ENCODE peak calls at places on chromosomes 1 and 21, in ten cellular contexts. T, V, H, G, Z, W, C, B, L and N are unnamed samples. For H3K4me1, the result is how much of the 10 kb centered on the place peaks cover.

GRCh38 chr1:113804421-113805255 is 7.6 kb downstream of the RSBN1 start:
- DNase-seq in L (no peak), V (no peak), Z (no peak), G (no peak), H (no peak), W (no peak), B (peak), T (peak), C (no peak), N (peak)

GRCh38 chr1:246921481-246921880 is 10.3 kb downstream of the AHCTF1 start:
- DNase-seq in B (peak), H (no peak), Z (no peak), W (no peak), V (no peak), L (no peak), C (no peak), T (peak), G (no peak), N (no peak)

GRCh38 chr1:226436855-226437491 is 29.1 kb upstream of the PARP1 start:
- DNase-seq in B (no peak), Z (no peak), V (no peak), T (no peak), H (no peak), C (no peak), L (no peak), G (no peak), W (no peak), N (no peak)

GRCh38 chr21:34128124-34128523 is 54.7 kb downstream of the MRPS6 start:
- DNase-seq in L (no peak), W (peak), Z (no peak), H (peak), T (no peak), C (no peak), G (no peak), V (no peak), B (no peak), N (no peak)

GRCh38 chr1:3631330-3631729 is 6.5 kb downstream of the TPRG1L start:
- DNase-seq in Z (no peak), V (no peak), G (no peak), W (no peak), C (no peak), B (no peak), T (no peak), H (no peak), L (no peak), N (no peak)

GRCh38 chr21:26820473-26820872 is 24.7 kb downstream of the ADAMTS1 start:
- DNase-seq in T (no peak), H (no peak), G (no peak), V (no peak), W (no peak), Z (no peak), C (no peak), L (no peak), B (no peak), N (no peak)

GRCh38 chr1:147177611-147178370 is 5.5 kb upstream of the PRKAB2 start:
- DNase-seq in V (no peak), L (no peak), C (no peak), H (no peak), G (peak), B (peak), W (no peak), T (peak), Z (peak), N (no peak)

GRCh38 chr1:235597867-235598553 is 51.6 kb downstream of the GNG4 start:
- DNase-seq in B (peak), H (peak), Z (no peak), T (peak), G (no peak), V (no peak), L (no peak), C (no peak), W (no peak), N (peak)

GRCh38 chr1:117753652-117754051 is 147.8 kb downstream of the TENT5C start:
- DNase-seq in G (no peak), Z (no peak), H (no peak), L (no peak), V (no peak), C (no peak), W (no peak), B (peak), T (peak), N (no peak)

GRCh38 chr1:241834733-241835377 is 13.1 kb upstream of the EXO1 start:
- DNase-seq in L (no peak), V (no peak), Z (no peak), W (no peak), B (peak), T (peak), G (no peak), H (no peak), C (no peak), N (peak)

GRCh38 chr1:93839307-93839706 is 39.7 kb downstream of the DNTTIP2 start:
- DNase-seq in W (no peak), H (no peak), T (peak), L (no peak), C (no peak), V (no peak), G (no peak), B (peak), Z (no peak), N (no peak)

GRCh38 chr1:242827538-242827937 is 303.0 kb upstream of the PLD5 start:
- DNase-seq in H (no peak), L (no peak), B (peak), T (peak), Z (no peak), G (no peak), W (no peak), V (no peak), C (no peak), N (no peak)

GRCh38 chr1:32309960-32310359 is 18.1 kb downstream of the HDAC1 start:
- DNase-seq in Z (no peak), W (no peak), V (no peak), L (no peak), T (no peak), H (no peak), B (no peak), G (no peak), C (no peak), N (no peak)

GRCh38 chr1:32316906-32317282 is 19.1 kb downstream of the MARCKSL1 start:
- DNase-seq in Z (no peak), V (no peak), H (no peak), C (no peak), L (no peak), W (no peak), B (no peak), G (no peak), T (no peak), N (no peak)

GRCh38 chr1:32307313-32307712 is 15.4 kb downstream of the HDAC1 start:
- DNase-seq in B (peak), H (no peak), T (peak), V (no peak), C (no peak), L (no peak), W (no peak), Z (no peak), G (no peak), N (no peak)

DNA sequence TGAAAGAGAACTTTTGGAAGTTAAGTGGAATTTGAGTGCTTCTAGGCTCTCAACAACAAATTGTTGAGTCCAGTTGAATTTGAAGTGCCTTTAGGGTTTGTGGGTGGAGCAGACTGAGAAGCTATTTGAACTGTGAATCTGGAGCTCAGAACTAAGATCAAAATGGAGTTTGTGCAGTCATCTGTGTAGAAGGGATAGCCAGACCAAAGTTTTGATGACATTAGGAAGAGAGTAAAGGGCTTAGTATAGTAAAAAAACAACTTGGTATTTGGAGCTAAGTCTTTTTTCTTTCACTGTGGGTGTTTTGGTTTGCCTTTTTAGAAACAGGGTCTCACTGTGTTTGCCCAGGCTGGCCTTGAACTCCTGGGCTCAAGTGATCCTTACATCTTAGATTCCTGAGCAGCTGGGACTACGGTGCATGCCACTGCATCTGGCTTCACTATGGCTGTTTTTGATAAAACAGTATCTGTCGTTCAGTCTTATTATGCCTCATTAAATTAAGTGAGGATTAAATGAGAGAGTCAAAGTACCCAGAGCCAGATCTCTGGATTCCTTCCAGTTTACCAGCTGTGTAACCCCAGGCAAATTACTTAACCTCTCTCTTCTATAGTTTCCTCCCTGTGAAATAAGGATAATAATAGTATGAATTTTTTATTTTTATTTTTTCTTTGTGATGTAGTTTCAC is 20.0 kb downstream of the HDAC1 start:
- DNase-seq in H (no peak), W (no peak), G (no peak), L (no peak), C (no peak), B (no peak), T (no peak), V (no peak), Z (no peak), N (no peak)
- H3K4me1 ChIP-seq in H (under half), W (under half), G (under half), L (under half), C (under half), B (under half), T (under half), V (under half), Z (under half), N (under half)

GRCh38 chr1:192579319-192579738 is 3.8 kb downstream of the RGS1 start:
- DNase-seq in V (no peak), T (peak), G (no peak), W (no peak), H (no peak), C (peak), B (no peak), Z (no peak), L (no peak), N (no peak)
- H3K4me1 ChIP-seq in V (under half), T (under half), G (under half), W (under half), H (under half), C (under half), B (under half), Z (under half), L (under half), N (under half)

GRCh38 chr1:63780541-63780940 is 6.7 kb downstream of the ROR1 start:
- DNase-seq in G (no peak), L (no peak), Z (no peak), T (no peak), C (no peak), W (no peak), B (no peak), V (no peak), H (no peak), N (no peak)

GRCh38 chr1:63782982-63783381 is 9.2 kb downstream of the ROR1 start:
- DNase-seq in C (no peak), T (no peak), H (no peak), G (peak), W (no peak), Z (no peak), B (no peak), V (no peak), L (no peak), N (no peak)

GRCh38 chr1:63787875-63788274 is 14.1 kb downstream of the ROR1 start:
- DNase-seq in W (no peak), C (no peak), L (no peak), T (no peak), Z (no peak), V (no peak), B (no peak), G (no peak), H (no peak), N (no peak)

GRCh38 chr1:63784083-63784482 is 10.3 kb downstream of the ROR1 start:
- DNase-seq in G (no peak), B (no peak), W (no peak), H (no peak), Z (no peak), L (no peak), T (no peak), C (no peak), V (no peak), N (no peak)

GRCh38 chr1:63784489-63785390 is 10.9 kb downstream of the ROR1 start:
- DNase-seq in V (no peak), W (no peak), Z (no peak), C (no peak), T (no peak), B (no peak), L (no peak), H (peak), G (no peak), N (no peak)
- H3K4me1 ChIP-seq in V (under half), W (under half), Z (under half), C (under half), T (under half), B (under half), L (under half), H (under half), G (half or more), N (under half)

GRCh38 chr1:25543425-25544242 is at the start of gene LDLRAP1:
- DNase-seq in T (peak), Z (peak), V (peak), L (peak), G (peak), C (peak), B (peak), W (no peak), H (peak), N (peak)

GRCh38 chr1:25544819-25545218 is 1.4 kb downstream of the LDLRAP1 start:
- DNase-seq in C (no peak), Z (no peak), L (no peak), G (no peak), W (no peak), B (no peak), T (no peak), V (no peak), H (no peak), N (no peak)

GRCh38 chr1:25546193-25546592 is 2.8 kb downstream of the LDLRAP1 start:
- DNase-seq in V (no peak), C (no peak), Z (no peak), W (no peak), H (no peak), T (no peak), B (no peak), G (no peak), L (no peak), N (no peak)

GRCh38 chr1:25544243-25544764 is 898 bp downstream of the LDLRAP1 start:
- DNase-seq in W (no peak), H (peak), Z (no peak), V (no peak), G (no peak), T (no peak), L (no peak), C (no peak), B (no peak), N (no peak)

DNA sequence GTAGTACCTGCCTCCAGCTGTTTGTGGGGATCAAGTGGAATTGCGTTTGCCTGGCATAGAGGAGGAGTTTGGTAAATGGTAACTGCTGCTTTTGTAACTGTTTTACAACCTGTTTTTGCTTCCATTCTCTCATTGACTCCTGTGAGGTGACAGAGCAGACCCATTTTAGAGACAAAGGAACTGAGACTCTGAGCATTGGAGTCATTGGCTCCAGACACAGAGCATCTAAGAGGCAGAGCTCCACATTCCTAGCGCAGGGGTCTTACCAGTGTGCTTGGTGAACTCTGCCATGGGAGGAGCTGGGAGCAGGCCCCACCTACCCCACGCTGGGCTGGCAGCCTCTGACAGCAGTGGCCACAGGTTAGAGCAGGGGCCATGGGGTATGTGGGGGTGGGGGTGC is 2.4 kb downstream of the LDLRAP1 start:
- DNase-seq in L (no peak), B (no peak), V (no peak), W (no peak), T (no peak), Z (no peak), C (no peak), H (no peak), G (no peak), N (no peak)
- H3K4me1 ChIP-seq in L (half or more), B (under half), V (half or more), W (under half), T (under half), Z (under half), C (half or more), H (under half), G (under half), N (under half)

DNA sequence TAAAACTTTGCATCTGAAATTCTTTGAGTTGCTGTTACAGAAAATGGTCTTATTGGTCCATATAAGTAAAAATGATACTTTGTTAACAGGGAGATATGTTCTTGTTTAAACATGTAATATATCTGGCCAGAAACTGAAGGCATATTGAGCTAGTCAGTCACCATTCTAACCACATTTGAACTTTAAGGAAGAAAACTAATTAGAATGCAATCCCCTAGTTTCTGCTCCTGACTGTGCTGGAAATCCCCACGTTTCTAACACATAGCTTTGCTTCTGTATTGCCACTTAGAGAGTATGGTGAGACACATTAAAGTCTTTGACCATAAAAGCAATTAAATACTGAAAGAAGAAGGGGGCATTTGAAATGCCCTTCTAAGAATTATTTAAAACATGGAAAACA is 32.1 kb upstream of the HIVEP3 start:
- DNase-seq in T (peak), L (no peak), H (no peak), G (no peak), V (no peak), B (peak), C (no peak), Z (no peak), W (no peak), N (no peak)
- H3K4me1 ChIP-seq in T (under half), L (under half), H (under half), G (under half), V (under half), B (under half), C (under half), Z (under half), W (under half), N (under half)

DNA sequence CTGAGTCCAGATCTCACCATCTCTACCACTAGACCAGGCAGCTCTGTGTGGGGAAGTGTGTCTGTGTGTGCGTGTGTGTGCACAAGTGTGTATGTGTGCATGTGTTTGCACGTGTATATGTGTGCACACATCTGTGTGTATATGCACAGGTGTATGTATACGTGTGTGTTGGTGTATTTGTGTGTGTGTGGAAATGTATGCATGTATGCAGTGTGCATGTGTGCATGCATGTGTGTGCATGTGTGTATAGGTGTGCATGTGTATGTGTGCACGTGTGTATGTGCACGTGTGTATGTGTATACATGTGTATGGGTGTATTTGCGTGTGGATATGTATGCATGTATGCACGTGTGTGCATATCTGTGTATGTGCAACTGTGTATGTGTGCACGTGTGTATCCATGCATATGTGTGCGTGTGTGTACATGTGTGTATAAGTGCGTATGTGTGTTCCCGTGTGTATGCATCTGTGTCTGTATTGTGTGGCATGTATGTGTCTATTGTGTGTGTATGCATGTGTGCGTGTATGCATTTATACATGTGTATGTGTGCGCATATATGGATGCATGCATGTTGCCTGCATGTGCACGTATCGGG is 3.1 kb downstream of the PLEKHN1 start:
- DNase-seq in Z (no peak), T (no peak), B (no peak), V (no peak), L (no peak), G (no peak), C (no peak), W (no peak), H (no peak), N (no peak)
- H3K4me1 ChIP-seq in Z (under half), T (under half), B (under half), V (under half), L (under half), G (under half), C (under half), W (under half), H (under half), N (under half)

GRCh38 chr1:207825296-207825695 is 73.4 kb downstream of the CD46 start:
- DNase-seq in C (no peak), V (no peak), B (no peak), Z (no peak), T (no peak), H (no peak), L (no peak), W (no peak), G (no peak), N (no peak)
- H3K4me1 ChIP-seq in C (half or more), V (half or more), B (under half), Z (half or more), T (under half), H (under half), L (half or more), W (under half), G (under half), N (under half)

GRCh38 chr1:9366298-9366697 is 73.6 kb downstream of the SPSB1 start:
- DNase-seq in G (no peak), T (no peak), V (no peak), C (no peak), H (no peak), L (no peak), B (no peak), W (no peak), Z (no peak), N (no peak)
- H3K4me1 ChIP-seq in G (under half), T (under half), V (under half), C (under half), H (under half), L (under half), B (under half), W (under half), Z (under half), N (under half)

GRCh38 chr1:25433389-25434186 is 2.9 kb downstream of the MACO1 start:
- DNase-seq in C (no peak), T (no peak), G (no peak), H (no peak), W (no peak), L (no peak), V (no peak), Z (no peak), B (no peak), N (peak)
- H3K4me1 ChIP-seq in C (under half), T (under half), G (under half), H (under half), W (under half), L (half or more), V (under half), Z (under half), B (under half), N (under half)